ENCODE peak calls at places on chromosome 1, in eight cellular contexts. V is memory B cell, S is HFFc6, E is brain microvascular endothelial cell, H is cardiac fibroblast, D is T-helper 9 cell, A is K562, I is H1. Y is an unnamed sample.

GRCh38 chr1:66925944-66926343 is 1.2 kb downstream of the MIER1 start:
- DNase-seq in V (no peak), S (no peak), E (no peak), H (peak; percentile 30), D (no peak), A (peak; percentile 58), I (no peak), Y (no peak)

GRCh38 chr1:28510350-28511223 is 4.7 kb downstream of the RCC1 start:
- DNase-seq in V (no peak), S (peak; percentile 36), E (no peak), H (peak; percentile 63), D (no peak), A (peak; percentile 75), I (no peak), Y (no peak)

GRCh38 chr1:227532019-227532619 is 31.2 kb upstream of the ZNF678 start:
- DNase-seq in V (no peak), S (no peak), E (no peak), H (no peak), D (no peak), A (peak; percentile 73), I (no peak), Y (no peak)

GRCh38 chr1:105337427-105337826 is 1587.7 kb downstream of the AMY1C start:
- DNase-seq in V (no peak), S (no peak), E (no peak), H (no peak), D (no peak), A (no peak), I (no peak), Y (no peak)

GRCh38 chr1:29671446-29671845 is 435.1 kb downstream of the PTPRU start:
- DNase-seq in V (peak; percentile 7), S (no peak), E (no peak), H (no peak), D (no peak), A (peak; percentile 31), I (peak; percentile 19), Y (no peak)

GRCh38 chr1:232856556-232856955 is 51.3 kb downstream of the MAP10 start:
- DNase-seq in V (no peak), S (no peak), E (no peak), H (no peak), D (no peak), A (no peak), I (no peak), Y (no peak)

GRCh38 chr1:41830711-41831110 is 88.0 kb downstream of the HIVEP3 start:
- DNase-seq in V (no peak), S (no peak), E (no peak), H (peak; percentile 64), D (no peak), A (no peak), I (no peak), Y (no peak)

GRCh38 chr1:228944991-228945390 is 209.7 kb downstream of the RHOU start:
- DNase-seq in V (no peak), S (no peak), E (peak; percentile 48), H (peak; percentile 15), D (no peak), A (no peak), I (no peak), Y (no peak)

GRCh38 chr1:48039088-48040049 is 42.2 kb upstream of the TRABD2B start:
- DNase-seq in V (no peak), S (no peak), E (no peak), H (no peak), D (no peak), A (no peak), I (no peak), Y (no peak)

Y was measured in iPS DF 6.9.